ENCODE peak calls at places on chromosomes 3 and 15, in six cellular contexts. P is CD8-positive, alpha-beta T cell; T is tibial nerve; L is SK-N-SH; E is body of pancreas; Q is PC-3. N is an unnamed sample.

GRCh38 chr3:37052860-37053259 is 59.5 kb downstream of the MLH1 start:
- DNase-seq in P (no peak), T (no peak), L (no peak), E (no peak), Q (no peak), N (no peak)

GRCh38 chr3:187935623-187936156 is 190.4 kb upstream of the BCL6 start:
- DNase-seq in P (peak), T (no peak), L (peak), E (peak), Q (no peak), N (no peak)

GRCh38 chr3:79973482-79973881 is 205.7 kb upstream of the ROBO1 start:
- DNase-seq in P (no peak), T (no peak), L (no peak), E (no peak), Q (peak), N (no peak)

GRCh38 chr3:132180337-132180791 is 136.8 kb upstream of the ACP3 start:
- DNase-seq in P (no peak), T (no peak), L (peak), E (no peak), Q (peak), N (no peak)

GRCh38 chr3:15102833-15103232 is 3.9 kb upstream of the RBSN start:
- DNase-seq in P (no peak), T (no peak), L (no peak), E (no peak), Q (no peak), N (no peak)

GRCh38 chr15:66832679-66833078 is 130.6 kb downstream of the SMAD6 start:
- DNase-seq in P (no peak), T (no peak), L (no peak), E (no peak), Q (peak), N (no peak)

GRCh38 chr15:61216519-61216918 is 12.6 kb downstream of the RORA start:
- DNase-seq in P (no peak), T (no peak), L (no peak), E (no peak), Q (no peak), N (no peak)

GRCh38 chr3:155701882-155702465 is 42.9 kb downstream of the PLCH1 start:
- DNase-seq in P (no peak), T (peak), L (peak), E (no peak), Q (peak), N (no peak)

GRCh38 chr15:37102315-37103021 is 2.1 kb upstream of the MEIS2 start:
- DNase-seq in P (no peak), T (no peak), L (no peak), E (no peak), Q (peak), N (no peak)

GRCh38 chr15:59632714-59633113 is 21.1 kb downstream of the GCNT3 start:
- DNase-seq in P (no peak), T (no peak), L (no peak), E (no peak), Q (peak), N (no peak)

GRCh38 chr3:42263354-42264346 is 2.3 kb downstream of the CCK start:
- DNase-seq in P (no peak), T (no peak), L (peak), E (no peak), Q (no peak), N (no peak)

GRCh38 chr15:51366911-51367310 is 25.5 kb downstream of the GLDN start:
- DNase-seq in P (no peak), T (peak), L (no peak), E (peak), Q (peak), N (no peak)

GRCh38 chr3:23271876-23272741 is 69.0 kb downstream of the UBE2E2 start:
- DNase-seq in P (no peak), T (no peak), L (no peak), E (no peak), Q (no peak), N (no peak)

GRCh38 chr15:71349736-71350515 is 234.7 kb downstream of the THSD4 start:
- DNase-seq in P (no peak), T (no peak), L (no peak), E (no peak), Q (no peak), N (no peak)

GRCh38 chr15:63872759-63873510 is 39.2 kb upstream of the HERC1 start:
- DNase-seq in P (no peak), T (no peak), L (no peak), E (no peak), Q (no peak), N (no peak)

GRCh38 chr3:143970773-143971366 is 753 bp upstream of the DIPK2A start:
- DNase-seq in P (peak), T (peak), L (peak), E (peak), Q (peak), N (peak)

GRCh38 chr3:133259767-133260166 is 140.1 kb upstream of the BFSP2 start:
- DNase-seq in P (no peak), T (no peak), L (no peak), E (no peak), Q (no peak), N (no peak)

GRCh38 chr3:18868911-18869689 is 279.2 kb upstream of the KCNH8 start:
- DNase-seq in P (no peak), T (no peak), L (no peak), E (no peak), Q (peak), N (no peak)

GRCh38 chr3:185283374-185283935 is 29.6 kb upstream of the EHHADH start:
- DNase-seq in P (no peak), T (no peak), L (no peak), E (no peak), Q (peak), N (no peak)

GRCh38 chr3:123695731-123696640 is 111.1 kb upstream of the HACD2 start:
- DNase-seq in P (no peak), T (no peak), L (no peak), E (no peak), Q (no peak), N (no peak)

GRCh38 chr3:157356541-157356940 is 80.1 kb upstream of the PTX3 start:
- DNase-seq in P (no peak), T (no peak), L (peak), E (no peak), Q (no peak), N (no peak)
- H3K27ac ChIP-seq in P (no peak), T (no peak), L (peak), E (no peak), Q (no peak), N (no peak)

GRCh38 chr3:102189564-102190339 is 245.1 kb upstream of the ZPLD1 start:
- DNase-seq in P (no peak), T (no peak), L (no peak), E (no peak), Q (no peak), N (no peak)

GRCh38 chr3:102192575-102192974 is 242.2 kb upstream of the ZPLD1 start:
- DNase-seq in P (no peak), T (no peak), L (no peak), E (no peak), Q (peak), N (no peak)

GRCh38 chr3:102193255-102193654 is 241.6 kb upstream of the ZPLD1 start:
- DNase-seq in P (no peak), T (no peak), L (no peak), E (no peak), Q (no peak), N (no peak)

GRCh38 chr3:102194001-102194400 is 240.8 kb upstream of the ZPLD1 start:
- DNase-seq in P (no peak), T (no peak), L (no peak), E (no peak), Q (no peak), N (no peak)

GRCh38 chr3:102190340-102190723 is 244.5 kb upstream of the ZPLD1 start:
- DNase-seq in P (no peak), T (no peak), L (no peak), E (no peak), Q (no peak), N (no peak)
- H3K27ac ChIP-seq in P (no peak), T (no peak), L (no peak), E (no peak), Q (no peak), N (no peak)

GRCh38 chr15:95932141-95932540 is 398.4 kb upstream of the NR2F2 start:
- DNase-seq in P (no peak), T (no peak), L (no peak), E (no peak), Q (peak), N (no peak)
- H3K27ac ChIP-seq in P (no peak), T (no peak), L (no peak), E (no peak), Q (peak), N (no peak)

GRCh38 chr15:78944669-78945407 is at the start of gene CTSH:
- DNase-seq in P (peak), T (peak), L (peak), E (peak), Q (peak), N (no peak)
- H3K27ac ChIP-seq in P (no peak), T (peak), L (no peak), E (peak), Q (no peak), N (peak)

DNA sequence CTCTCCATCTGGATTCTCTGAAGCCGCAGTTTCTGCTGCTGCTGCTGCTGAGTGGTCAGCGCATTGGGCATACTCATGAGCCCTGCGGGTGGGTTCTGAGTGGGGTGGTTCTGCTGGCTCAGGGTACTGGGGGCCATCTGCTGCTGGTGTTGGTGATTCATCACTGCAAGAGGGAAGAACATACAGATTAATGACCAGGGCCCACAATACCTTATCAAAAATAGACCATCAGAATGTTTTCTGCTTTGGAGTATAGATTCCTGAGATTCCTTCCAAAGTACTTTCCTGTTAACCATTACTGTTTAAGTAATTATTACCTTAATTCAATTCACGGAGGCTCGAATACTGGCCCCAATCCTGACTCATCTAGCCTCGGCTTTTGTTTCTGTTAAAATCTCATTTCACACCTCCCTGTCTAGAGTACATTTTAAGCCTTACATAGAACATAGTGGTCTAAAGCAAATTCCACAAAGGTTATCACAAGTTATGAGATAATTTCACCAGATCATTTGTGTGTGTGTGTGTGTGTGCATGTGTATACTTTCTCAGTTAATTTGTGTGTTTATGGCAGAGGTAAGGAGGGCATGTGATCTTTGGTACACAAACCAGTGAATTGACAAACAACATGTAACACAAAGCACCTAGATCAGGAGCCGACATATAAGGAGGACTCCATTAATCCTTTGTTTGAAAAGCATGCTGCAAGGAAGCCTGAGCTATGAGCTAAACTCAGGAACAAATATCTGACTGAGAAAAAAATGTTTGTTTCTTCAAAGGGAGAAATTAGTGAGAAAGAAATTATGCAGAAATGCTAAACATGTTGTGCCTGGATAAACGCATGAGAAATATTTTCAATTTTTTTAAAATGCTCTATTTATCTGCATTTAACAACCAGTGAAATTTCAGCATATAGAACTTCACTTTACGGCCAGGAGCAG is 68.1 kb downstream of the TM4SF4 start:
- DNase-seq in P (no peak), T (no peak), L (no peak), E (peak), Q (no peak), N (no peak)
- H3K27ac ChIP-seq in P (no peak), T (no peak), L (peak), E (peak), Q (no peak), N (no peak)

GRCh38 chr3:136783708-136784191 is 31.6 kb upstream of the STAG1 start:
- DNase-seq in P (no peak), T (no peak), L (no peak), E (no peak), Q (peak), N (no peak)

GRCh38 chr3:136789976-136790375 is 28.9 kb upstream of the SLC35G2 start:
- DNase-seq in P (no peak), T (no peak), L (no peak), E (no peak), Q (no peak), N (no peak)

GRCh38 chr3:136790786-136791185 is 28.1 kb upstream of the SLC35G2 start:
- DNase-seq in P (no peak), T (no peak), L (no peak), E (no peak), Q (no peak), N (no peak)

GRCh38 chr3:136788154-136788553 is 30.8 kb upstream of the SLC35G2 start:
- DNase-seq in P (no peak), T (no peak), L (no peak), E (no peak), Q (no peak), N (no peak)

GRCh38 chr3:136787226-136787793 is 31.6 kb upstream of the SLC35G2 start:
- DNase-seq in P (peak), T (no peak), L (no peak), E (peak), Q (no peak), N (peak)
- H3K27ac ChIP-seq in P (no peak), T (peak), L (peak), E (peak), Q (peak), N (no peak)